ENCODE peak calls at places on chromosome 22, in seven cellular contexts. E is stimulated activated CD4-positive, alpha-beta T cell treated with anti-CD3 and anti-CD28 coated beads, TNF-alpha, amount 100 ng/mL, for 1 hour; K is stimulated activated CD8-positive, alpha-beta memory T cell treated with anti-CD3 and anti-CD28 coated beads, Interleukin-7, amount 100 ng/mL, for 24 hours; P is HL-60; L is Peyer's patch; Q is NCI-H460; C is lung microvascular endothelial cell. T is an unnamed sample.

GRCh38 chr22:24185001-24185500 is 3.8 kb downstream of the SUSD2 start:
- DNase-seq in P (no peak), E (no peak), C (no peak), L (no peak), Q (no peak), K (no peak), T (no peak)

GRCh38 chr22:45976351-45977002 is 485 bp downstream of the WNT7B start:
- DNase-seq in E (no peak), L (no peak), C (no peak), P (no peak), K (no peak), Q (no peak), T (no peak)

GRCh38 chr22:30392661-30393321 is 4.0 kb upstream of the SEC14L2 start:
- DNase-seq in K (no peak), E (no peak), C (no peak), L (no peak), P (no peak), Q (no peak), T (no peak)

GRCh38 chr22:50260801-50261614 is 475 bp downstream of the MAPK12 start:
- DNase-seq in C (peak), K (no peak), Q (no peak), E (no peak), P (no peak), L (no peak), T (no peak)

GRCh38 chr22:37529652-37530345 is 10.6 kb upstream of the CARD10 start:
- DNase-seq in C (peak), E (no peak), L (peak), K (no peak), P (no peak), Q (no peak), T (no peak)

GRCh38 chr22:48080304-48081165 is 1318.1 kb downstream of the TBC1D22A start:
- DNase-seq in P (no peak), Q (no peak), E (no peak), C (no peak), L (no peak), K (no peak), T (no peak)

GRCh38 chr22:30290318-30290678 is 993 bp upstream of the CASTOR1 start:
- DNase-seq in K (no peak), E (no peak), Q (no peak), P (no peak), L (no peak), C (no peak), T (no peak)

GRCh38 chr22:35761037-35761436 is 43.4 kb downstream of the APOL5 start:
- DNase-seq in Q (no peak), K (no peak), C (peak), E (no peak), P (no peak), L (no peak), T (no peak)

GRCh38 chr22:41532908-41533825 is 11.1 kb downstream of the POLR3H start:
- DNase-seq in C (peak), K (peak), Q (peak), L (peak), E (peak), P (no peak), T (peak)

GRCh38 chr22:41181349-41182241 is 23.5 kb upstream of the L3MBTL2 start:
- DNase-seq in Q (no peak), P (peak), E (no peak), C (peak), L (peak), K (no peak), T (no peak)

GRCh38 chr22:46068176-46068907 is 82.0 kb upstream of the PPARA start:
- DNase-seq in L (no peak), E (no peak), P (no peak), Q (no peak), K (no peak), C (peak), T (no peak)

GRCh38 chr22:22520020-22520656 is at the start of gene ZNF280A:
- DNase-seq in E (no peak), Q (peak), C (peak), P (no peak), L (no peak), K (no peak), T (no peak)

T was measured in activated CD8-positive, alpha-beta memory T cell treated with anti-CD3 and anti-CD28 coated beads for 4 hours.